ENCODE peak calls at places on chromosomes 13 and 19, in four cellular contexts. One of them, this sample, is unnamed.

GRCh38 chr13:42762917-42763316 is 18.5 kb upstream of the FAM216B start:
- DNase-seq in left ventricle myocardium inferior: no peak
- DNase-seq in HS-27A: peak
- DNase-seq in KG1: no peak
- DNase-seq in this sample: no peak

GRCh38 chr13:37595162-37595561 is 3.4 kb downstream of the POSTN start:
- DNase-seq in left ventricle myocardium inferior: no peak
- DNase-seq in HS-27A: no peak
- DNase-seq in KG1: no peak
- DNase-seq in this sample: no peak

GRCh38 chr13:33018886-33019285 is 2.7 kb downstream of the KL start:
- DNase-seq in left ventricle myocardium inferior: no peak
- DNase-seq in HS-27A: no peak
- DNase-seq in KG1: no peak
- DNase-seq in this sample: no peak

GRCh38 chr19:8030906-8031305 is 21.7 kb upstream of the CCL25 start:
- DNase-seq in left ventricle myocardium inferior: no peak
- DNase-seq in HS-27A: no peak
- DNase-seq in KG1: no peak
- DNase-seq in this sample: no peak

GRCh38 chr13:40031031-40031430 is 375.6 kb downstream of the COG6 start:
- DNase-seq in left ventricle myocardium inferior: no peak
- DNase-seq in HS-27A: peak
- DNase-seq in KG1: no peak
- DNase-seq in this sample: no peak

GRCh38 chr13:20528451-20528850 is 2.8 kb upstream of the CRYL1 start:
- DNase-seq in left ventricle myocardium inferior: no peak
- DNase-seq in HS-27A: no peak
- DNase-seq in KG1: no peak
- DNase-seq in this sample: no peak

GRCh38 chr19:7742575-7742974 is 4.8 kb downstream of the CD209 start:
- DNase-seq in left ventricle myocardium inferior: no peak
- DNase-seq in HS-27A: no peak
- DNase-seq in KG1: no peak
- DNase-seq in this sample: no peak

GRCh38 chr13:76350399-76350798 is 535.8 kb downstream of the KCTD12 start:
- DNase-seq in left ventricle myocardium inferior: no peak
- DNase-seq in HS-27A: no peak
- DNase-seq in KG1: no peak
- DNase-seq in this sample: no peak

GRCh38 chr19:1469200-1469935 is 9.6 kb downstream of the C19orf25 start:
- DNase-seq in left ventricle myocardium inferior: no peak
- DNase-seq in HS-27A: no peak
- DNase-seq in KG1: no peak
- DNase-seq in this sample: no peak

GRCh38 chr19:5832049-5832448 is 7.5 kb downstream of the FUT6 start:
- DNase-seq in left ventricle myocardium inferior: no peak
- DNase-seq in HS-27A: no peak
- DNase-seq in KG1: no peak
- DNase-seq in this sample: no peak

GRCh38 chr13:82480415-82480814 is 1401.9 kb downstream of the SLITRK1 start:
- DNase-seq in left ventricle myocardium inferior: no peak
- DNase-seq in HS-27A: no peak
- DNase-seq in KG1: no peak
- DNase-seq in this sample: no peak

GRCh38 chr19:873084-874019 is 13.9 kb downstream of the CFD start:
- DNase-seq in left ventricle myocardium inferior: no peak
- DNase-seq in HS-27A: no peak
- DNase-seq in KG1: no peak
- DNase-seq in this sample: no peak

GRCh38 chr13:109626386-109627171 is 159.8 kb downstream of the IRS2 start:
- DNase-seq in left ventricle myocardium inferior: no peak
- DNase-seq in HS-27A: no peak
- DNase-seq in KG1: no peak
- DNase-seq in this sample: no peak

GRCh38 chr13:27476943-27477681 is 26.7 kb upstream of the MTIF3 start:
- DNase-seq in left ventricle myocardium inferior: no peak
- DNase-seq in HS-27A: no peak
- DNase-seq in KG1: no peak
- DNase-seq in this sample: no peak

GRCh38 chr19:49718511-49718910 is 27.6 kb downstream of the CPT1C start:
- DNase-seq in left ventricle myocardium inferior: no peak
- DNase-seq in HS-27A: no peak
- DNase-seq in KG1: no peak
- DNase-seq in this sample: no peak

GRCh38 chr13:107767119-107767518 is 448.2 kb downstream of the LIG4 start:
- DNase-seq in left ventricle myocardium inferior: no peak
- DNase-seq in HS-27A: no peak
- DNase-seq in KG1: no peak
- DNase-seq in this sample: no peak

GRCh38 chr19:47002853-47003610 is 16.6 kb upstream of the NPAS1 start:
- DNase-seq in left ventricle myocardium inferior: no peak
- DNase-seq in HS-27A: no peak
- DNase-seq in KG1: no peak
- DNase-seq in this sample: no peak

GRCh38 chr13:29969286-29969685 is 118.9 kb upstream of the UBL3 start:
- DNase-seq in left ventricle myocardium inferior: no peak
- DNase-seq in HS-27A: peak
- DNase-seq in KG1: no peak
- DNase-seq in this sample: no peak

GRCh38 chr13:113815151-113816058 is 48.5 kb downstream of the GAS6 start:
- DNase-seq in left ventricle myocardium inferior: no peak
- DNase-seq in HS-27A: no peak
- DNase-seq in KG1: peak
- DNase-seq in this sample: no peak

GRCh38 chr19:5547881-5548280 is 19.9 kb downstream of the TINCR start:
- DNase-seq in left ventricle myocardium inferior: no peak
- DNase-seq in HS-27A: no peak
- DNase-seq in KG1: no peak
- DNase-seq in this sample: peak

GRCh38 chr19:18300930-18301717 is 19.7 kb upstream of the JUND start:
- DNase-seq in left ventricle myocardium inferior: peak
- DNase-seq in HS-27A: no peak
- DNase-seq in KG1: no peak
- DNase-seq in this sample: no peak

GRCh38 chr13:64556391-64556790 is 2673.7 kb downstream of the PCDH9 start:
- DNase-seq in left ventricle myocardium inferior: no peak
- DNase-seq in HS-27A: no peak
- DNase-seq in KG1: no peak
- DNase-seq in this sample: no peak

GRCh38 chr13:100854091-100854490 is 179.5 kb upstream of the TMTC4 start:
- DNase-seq in left ventricle myocardium inferior: no peak
- DNase-seq in HS-27A: no peak
- DNase-seq in KG1: no peak
- DNase-seq in this sample: no peak

GRCh38 chr13:37870489-37870845 is 895 bp upstream of the TRPC4 start:
- DNase-seq in left ventricle myocardium inferior: no peak
- DNase-seq in HS-27A: peak
- DNase-seq in KG1: no peak
- DNase-seq in this sample: no peak

GRCh38 chr19:46085888-46086287 is 38.6 kb downstream of the IGFL3 start:
- DNase-seq in left ventricle myocardium inferior: no peak
- DNase-seq in HS-27A: no peak
- DNase-seq in KG1: no peak
- DNase-seq in this sample: no peak

GRCh38 chr19:53959176-53959757 is 3.5 kb upstream of the CACNG8 start:
- DNase-seq in left ventricle myocardium inferior: no peak
- DNase-seq in HS-27A: no peak
- DNase-seq in KG1: no peak
- DNase-seq in this sample: no peak

GRCh38 chr19:18392417-18392816 is 5.0 kb downstream of the LRRC25 start:
- DNase-seq in left ventricle myocardium inferior: peak
- DNase-seq in HS-27A: no peak
- DNase-seq in KG1: no peak
- DNase-seq in this sample: no peak

GRCh38 chr13:75378301-75378700 is 103.7 kb downstream of the TBC1D4 start:
- DNase-seq in left ventricle myocardium inferior: no peak
- DNase-seq in HS-27A: no peak
- DNase-seq in KG1: no peak
- DNase-seq in this sample: no peak

GRCh38 chr19:51354742-51355148 is 11.4 kb downstream of the ETFB start:
- DNase-seq in left ventricle myocardium inferior: no peak
- DNase-seq in HS-27A: no peak
- DNase-seq in KG1: no peak
- DNase-seq in this sample: peak

GRCh38 chr19:6720369-6721112 is at the start of gene C3:
- DNase-seq in left ventricle myocardium inferior: peak
- DNase-seq in HS-27A: no peak
- DNase-seq in KG1: no peak
- DNase-seq in this sample: no peak

GRCh38 chr19:44925114-44925891 is 10.9 kb downstream of the APOC1 start:
- DNase-seq in left ventricle myocardium inferior: peak
- DNase-seq in HS-27A: no peak
- DNase-seq in KG1: peak
- DNase-seq in this sample: no peak

GRCh38 chr19:17337675-17338439 is 504 bp downstream of the GTPBP3 start:
- DNase-seq in left ventricle myocardium inferior: no peak
- DNase-seq in HS-27A: no peak
- DNase-seq in KG1: no peak
- DNase-seq in this sample: no peak

GRCh38 chr13:92640936-92641335 is 585.7 kb upstream of the GPC6 start:
- DNase-seq in left ventricle myocardium inferior: no peak
- DNase-seq in HS-27A: no peak
- DNase-seq in KG1: no peak
- DNase-seq in this sample: no peak